ENCODE peak calls at places on chromosomes 16 and 17, in seven cellular contexts. One of them, this sample, is unnamed.

GRCh38 chr17:51876986-51877385 is 281.5 kb downstream of the CA10 start:
- DNase-seq in SW 1271: no peak
- DNase-seq in stimulated activated CD4-positive, alpha-beta T cell treated with anti-CD3 and anti-CD28 coated beads, Interleukin-15, amount 100 ng/mL, for 1 hour: no peak
- DNase-seq in GF-D8: no peak
- DNase-seq in fibroblast of villous mesenchyme: no peak
- DNase-seq in ovary: no peak
- DNase-seq in stimulated activated CD8-positive, alpha-beta memory T cell treated with anti-CD3 and anti-CD28 coated beads, Interleukin-7, amount 100 ng/mL, for 4 hours: no peak
- DNase-seq in this sample: no peak

GRCh38 chr17:50420419-50421112 is 5.5 kb upstream of the ACSF2 start:
- DNase-seq in SW 1271: no peak
- DNase-seq in stimulated activated CD4-positive, alpha-beta T cell treated with anti-CD3 and anti-CD28 coated beads, Interleukin-15, amount 100 ng/mL, for 1 hour: no peak
- DNase-seq in GF-D8: no peak
- DNase-seq in fibroblast of villous mesenchyme: peak
- DNase-seq in ovary: no peak
- DNase-seq in stimulated activated CD8-positive, alpha-beta memory T cell treated with anti-CD3 and anti-CD28 coated beads, Interleukin-7, amount 100 ng/mL, for 4 hours: no peak
- DNase-seq in this sample: no peak

GRCh38 chr17:73151888-73152633 is 12.7 kb upstream of the SSTR2 start:
- DNase-seq in SW 1271: no peak
- DNase-seq in stimulated activated CD4-positive, alpha-beta T cell treated with anti-CD3 and anti-CD28 coated beads, Interleukin-15, amount 100 ng/mL, for 1 hour: no peak
- DNase-seq in GF-D8: peak
- DNase-seq in fibroblast of villous mesenchyme: no peak
- DNase-seq in ovary: no peak
- DNase-seq in stimulated activated CD8-positive, alpha-beta memory T cell treated with anti-CD3 and anti-CD28 coated beads, Interleukin-7, amount 100 ng/mL, for 4 hours: no peak
- DNase-seq in this sample: no peak

GRCh38 chr17:21215935-21216334 is 2.0 kb upstream of the TMEM11 start:
- DNase-seq in SW 1271: no peak
- DNase-seq in stimulated activated CD4-positive, alpha-beta T cell treated with anti-CD3 and anti-CD28 coated beads, Interleukin-15, amount 100 ng/mL, for 1 hour: no peak
- DNase-seq in GF-D8: peak
- DNase-seq in fibroblast of villous mesenchyme: peak
- DNase-seq in ovary: no peak
- DNase-seq in stimulated activated CD8-positive, alpha-beta memory T cell treated with anti-CD3 and anti-CD28 coated beads, Interleukin-7, amount 100 ng/mL, for 4 hours: no peak
- DNase-seq in this sample: no peak

GRCh38 chr17:75488693-75489510 is 26.4 kb downstream of the CASKIN2 start:
- DNase-seq in SW 1271: no peak
- DNase-seq in stimulated activated CD4-positive, alpha-beta T cell treated with anti-CD3 and anti-CD28 coated beads, Interleukin-15, amount 100 ng/mL, for 1 hour: no peak
- DNase-seq in GF-D8: no peak
- DNase-seq in fibroblast of villous mesenchyme: no peak
- DNase-seq in ovary: no peak
- DNase-seq in stimulated activated CD8-positive, alpha-beta memory T cell treated with anti-CD3 and anti-CD28 coated beads, Interleukin-7, amount 100 ng/mL, for 4 hours: no peak
- DNase-seq in this sample: no peak

GRCh38 chr16:83913234-83913633 is 14.3 kb downstream of the MLYCD start:
- DNase-seq in SW 1271: no peak
- DNase-seq in stimulated activated CD4-positive, alpha-beta T cell treated with anti-CD3 and anti-CD28 coated beads, Interleukin-15, amount 100 ng/mL, for 1 hour: no peak
- DNase-seq in GF-D8: no peak
- DNase-seq in fibroblast of villous mesenchyme: no peak
- DNase-seq in ovary: no peak
- DNase-seq in stimulated activated CD8-positive, alpha-beta memory T cell treated with anti-CD3 and anti-CD28 coated beads, Interleukin-7, amount 100 ng/mL, for 4 hours: no peak
- DNase-seq in this sample: no peak

GRCh38 chr16:9114112-9114511 is 22.7 kb downstream of the HAPSTR1 start:
- DNase-seq in SW 1271: no peak
- DNase-seq in stimulated activated CD4-positive, alpha-beta T cell treated with anti-CD3 and anti-CD28 coated beads, Interleukin-15, amount 100 ng/mL, for 1 hour: no peak
- DNase-seq in GF-D8: no peak
- DNase-seq in fibroblast of villous mesenchyme: no peak
- DNase-seq in ovary: no peak
- DNase-seq in stimulated activated CD8-positive, alpha-beta memory T cell treated with anti-CD3 and anti-CD28 coated beads, Interleukin-7, amount 100 ng/mL, for 4 hours: no peak
- DNase-seq in this sample: no peak

GRCh38 chr17:48701864-48702532 is 20.3 kb downstream of the PRAC1 start:
- DNase-seq in SW 1271: no peak
- DNase-seq in stimulated activated CD4-positive, alpha-beta T cell treated with anti-CD3 and anti-CD28 coated beads, Interleukin-15, amount 100 ng/mL, for 1 hour: no peak
- DNase-seq in GF-D8: no peak
- DNase-seq in fibroblast of villous mesenchyme: no peak
- DNase-seq in ovary: no peak
- DNase-seq in stimulated activated CD8-positive, alpha-beta memory T cell treated with anti-CD3 and anti-CD28 coated beads, Interleukin-7, amount 100 ng/mL, for 4 hours: no peak
- DNase-seq in this sample: no peak

This sample was measured in HS-27A.